ENCODE peak calls at places on chromosome 19, in six cellular contexts. H is AG04449, O is Caco-2, G is astrocyte of the cerebellum, Y is cardiac fibroblast, S is A549. D is an unnamed sample.

GRCh38 chr19:55536951-55537740 is at the start of gene SBK2:
- DNase-seq in H (no peak), O (no peak), G (no peak), Y (no peak), S (peak), D (no peak)

GRCh38 chr19:13118424-13119193 is 545 bp downstream of the NACC1 start:
- DNase-seq in H (no peak), O (peak), G (no peak), Y (no peak), S (peak), D (no peak)

GRCh38 chr19:15300533-15301194 is 31.7 kb downstream of the BRD4 start:
- DNase-seq in H (no peak), O (no peak), G (no peak), Y (peak), S (peak), D (peak)

GRCh38 chr19:40413291-40413994 is at the start of gene PRX:
- DNase-seq in H (no peak), O (no peak), G (no peak), Y (no peak), S (no peak), D (no peak)

GRCh38 chr19:40466219-40467006 is at the start of gene SPTBN4:
- DNase-seq in H (no peak), O (no peak), G (no peak), Y (no peak), S (no peak), D (no peak)

GRCh38 chr19:5293607-5294089 is 47.0 kb downstream of the PTPRS start:
- DNase-seq in H (no peak), O (no peak), G (no peak), Y (peak), S (no peak), D (no peak)

GRCh38 chr19:6828306-6828697 is 55.8 kb downstream of the VAV1 start:
- DNase-seq in H (no peak), O (no peak), G (no peak), Y (peak), S (peak), D (no peak)

GRCh38 chr19:4811328-4812131 is 20.0 kb downstream of the TICAM1 start:
- DNase-seq in H (no peak), O (peak), G (no peak), Y (peak), S (peak), D (no peak)

GRCh38 chr19:9871626-9872338 is 36.7 kb downstream of the PIN1 start:
- DNase-seq in H (no peak), O (peak), G (no peak), Y (no peak), S (no peak), D (no peak)

GRCh38 chr19:16496613-16496983 is 404 bp downstream of the C19orf44 start:
- DNase-seq in H (no peak), O (no peak), G (no peak), Y (peak), S (no peak), D (no peak)

GRCh38 chr19:13797058-13797440 is 1.8 kb downstream of the ZSWIM4 start:
- DNase-seq in H (no peak), O (no peak), G (no peak), Y (no peak), S (no peak), D (no peak)

GRCh38 chr19:55472463-55472862 is 4.0 kb upstream of the ZNF628 start:
- DNase-seq in H (no peak), O (no peak), G (no peak), Y (peak), S (peak), D (no peak)

GRCh38 chr19:28710278-28710677 is 502.7 kb downstream of the UQCRFS1 start:
- DNase-seq in H (peak), O (peak), G (peak), Y (peak), S (peak), D (peak)

GRCh38 chr19:3721131-3721899 is 13.1 kb downstream of the TJP3 start:
- DNase-seq in H (no peak), O (peak), G (peak), Y (peak), S (peak), D (peak)

GRCh38 chr19:3114018-3114726 is 20.0 kb downstream of the GNA11 start:
- DNase-seq in H (no peak), O (no peak), G (no peak), Y (no peak), S (no peak), D (no peak)

GRCh38 chr19:5612891-5613290 is 9.7 kb downstream of the SAFB2 start:
- DNase-seq in H (no peak), O (no peak), G (no peak), Y (no peak), S (no peak), D (no peak)

GRCh38 chr19:38634757-38635482 is 12.5 kb upstream of the ACTN4 start:
- DNase-seq in H (no peak), O (peak), G (no peak), Y (peak), S (peak), D (no peak)

GRCh38 chr19:3855321-3855720 is 13.5 kb downstream of the ZFR2 start:
- DNase-seq in H (no peak), O (peak), G (no peak), Y (no peak), S (peak), D (no peak)

GRCh38 chr19:51211833-51212232 is 13.0 kb upstream of the CD33 start:
- DNase-seq in H (no peak), O (no peak), G (no peak), Y (no peak), S (no peak), D (no peak)

GRCh38 chr19:4990306-4990705 is 21.4 kb downstream of the KDM4B start:
- DNase-seq in H (no peak), O (no peak), G (no peak), Y (no peak), S (no peak), D (no peak)

GRCh38 chr19:48341006-48341405 is 15.7 kb downstream of the EMP3 start:
- DNase-seq in H (no peak), O (no peak), G (no peak), Y (peak), S (no peak), D (no peak)

GRCh38 chr19:5691205-5691929 is 1.3 kb downstream of the RPL36 start:
- DNase-seq in H (no peak), O (no peak), G (no peak), Y (peak), S (peak), D (no peak)

GRCh38 chr19:2922987-2923386 is 21.8 kb downstream of the ZNF77 start:
- DNase-seq in H (no peak), O (peak), G (no peak), Y (no peak), S (no peak), D (no peak)

GRCh38 chr19:41811036-41811435 is 14.6 kb downstream of the CEACAM3 start:
- DNase-seq in H (no peak), O (no peak), G (no peak), Y (no peak), S (no peak), D (no peak)

GRCh38 chr19:42203700-42204099 is 13.8 kb downstream of the DEDD2 start:
- DNase-seq in H (no peak), O (no peak), G (no peak), Y (no peak), S (no peak), D (no peak)

GRCh38 chr19:3857449-3858003 is 11.3 kb downstream of the ZFR2 start:
- DNase-seq in H (no peak), O (no peak), G (no peak), Y (no peak), S (no peak), D (no peak)

GRCh38 chr19:4584670-4585460 is 25.4 kb upstream of the SEMA6B start:
- DNase-seq in H (no peak), O (no peak), G (no peak), Y (no peak), S (no peak), D (no peak)

GRCh38 chr19:9883231-9883758 is 48.2 kb downstream of the PIN1 start:
- DNase-seq in H (no peak), O (no peak), G (no peak), Y (no peak), S (no peak), D (no peak)

GRCh38 chr19:5369304-5369703 is 28.7 kb upstream of the PTPRS start:
- DNase-seq in H (no peak), O (no peak), G (no peak), Y (no peak), S (no peak), D (no peak)

GRCh38 chr19:21848706-21849105 is 12.7 kb upstream of the ZNF43 start:
- DNase-seq in H (no peak), O (no peak), G (no peak), Y (no peak), S (peak), D (no peak)
- H3K4me3 ChIP-seq in H (no peak), O (no peak), G (no peak), Y (no peak), S (no peak), D (no peak)

GRCh38 chr19:29845576-29846176 is 33.9 kb downstream of the CCNE1 start:
- DNase-seq in H (no peak), O (peak), G (no peak), Y (peak), S (peak), D (no peak)

GRCh38 chr19:29843180-29844051 is 31.6 kb downstream of the CCNE1 start:
- DNase-seq in H (no peak), O (no peak), G (no peak), Y (no peak), S (no peak), D (no peak)

GRCh38 chr19:29841559-29842367 is 30.0 kb downstream of the CCNE1 start:
- DNase-seq in H (no peak), O (peak), G (no peak), Y (peak), S (peak), D (no peak)

GRCh38 chr19:29842471-29843179 is 30.8 kb downstream of the CCNE1 start:
- DNase-seq in H (no peak), O (no peak), G (no peak), Y (no peak), S (no peak), D (no peak)

GRCh38 chr19:29844891-29845575 is 33.2 kb downstream of the CCNE1 start:
- DNase-seq in H (peak), O (peak), G (peak), Y (peak), S (peak), D (peak)
- TF ChIP-seq CTCF in H (no peak), O (peak), G (no peak), Y (no peak), S (no peak), D (no peak)

GRCh38 chr19:17687857-17688784 is at the start of gene UNC13A:
- DNase-seq in H (no peak), O (peak), G (no peak), Y (peak), S (peak), D (no peak)
- H3K4me3 ChIP-seq in H (no peak), O (peak), G (peak), Y (no peak), S (peak), D (peak)

GRCh38 chr19:44592451-44592890 is 20.9 kb upstream of the IGSF23 start:
- DNase-seq in H (no peak), O (peak), G (no peak), Y (no peak), S (peak), D (no peak)

GRCh38 chr19:44590245-44591059 is 22.9 kb upstream of the IGSF23 start:
- DNase-seq in H (no peak), O (peak), G (no peak), Y (no peak), S (no peak), D (no peak)

GRCh38 chr19:44588753-44589112 is 24.6 kb upstream of the IGSF23 start:
- DNase-seq in H (no peak), O (no peak), G (no peak), Y (no peak), S (no peak), D (no peak)

GRCh38 chr19:44585371-44586141 is 27.8 kb upstream of the IGSF23 start:
- DNase-seq in H (no peak), O (no peak), G (no peak), Y (peak), S (peak), D (peak)

DNA sequence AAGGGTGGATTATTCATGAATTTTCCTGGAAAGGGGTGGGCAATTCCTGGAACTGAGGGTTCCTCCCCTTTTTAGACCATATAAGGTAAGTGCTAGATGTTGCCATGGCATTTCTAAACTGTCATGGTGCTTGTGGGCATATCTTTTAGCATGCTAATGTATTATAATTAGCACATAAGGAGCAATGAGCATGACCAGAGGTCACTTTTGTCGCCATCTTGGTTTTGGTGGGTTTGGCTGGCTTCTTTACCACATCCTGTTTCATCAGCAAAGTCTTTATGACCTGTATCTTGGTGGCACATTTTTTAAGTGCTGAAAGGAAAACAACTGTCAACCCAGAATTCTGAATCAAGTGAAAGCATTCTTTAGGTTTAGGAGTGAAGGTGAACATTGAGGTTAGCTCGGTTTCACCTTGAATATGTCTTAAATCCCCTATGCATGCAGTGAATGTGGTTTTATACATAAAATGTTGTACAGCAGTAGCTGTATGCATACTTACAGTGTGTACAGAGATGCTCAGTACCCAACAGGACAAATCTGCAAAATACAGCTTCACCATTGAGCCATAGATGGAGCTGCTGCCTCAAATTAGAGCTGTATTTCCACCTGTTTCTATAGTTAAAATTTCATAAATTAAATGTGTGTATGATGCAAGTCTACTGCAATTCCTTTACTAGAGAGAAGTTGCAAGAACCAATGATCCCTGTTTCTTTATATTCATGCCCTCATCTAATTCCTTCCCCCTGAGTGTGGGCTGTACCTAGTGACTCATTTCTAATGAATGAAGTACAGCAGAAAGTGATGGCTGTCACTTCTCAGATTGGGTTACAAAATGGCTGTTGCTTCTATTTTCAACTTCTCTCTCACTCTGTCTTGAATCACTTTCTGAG is 25.3 kb upstream of the IGSF23 start:
- DNase-seq in H (peak), O (peak), G (peak), Y (peak), S (peak), D (peak)
- TF ChIP-seq CTCF in H (peak), O (no peak), G (peak), Y (peak), S (peak), D (peak)

GRCh38 chr19:1507192-1507660 is 5.6 kb downstream of the ADAMTSL5 start:
- DNase-seq in H (no peak), O (no peak), G (no peak), Y (no peak), S (no peak), D (no peak)
- H3K4me3 ChIP-seq in H (peak), O (no peak), G (no peak), Y (no peak), S (peak), D (no peak)

GRCh38 chr19:49666120-49666444 is 349 bp downstream of the BCL2L12 start:
- DNase-seq in H (no peak), O (no peak), G (no peak), Y (no peak), S (peak), D (no peak)
- TF ChIP-seq CTCF in H (no peak), O (no peak), G (no peak), Y (no peak), S (no peak), D (peak)

DNA sequence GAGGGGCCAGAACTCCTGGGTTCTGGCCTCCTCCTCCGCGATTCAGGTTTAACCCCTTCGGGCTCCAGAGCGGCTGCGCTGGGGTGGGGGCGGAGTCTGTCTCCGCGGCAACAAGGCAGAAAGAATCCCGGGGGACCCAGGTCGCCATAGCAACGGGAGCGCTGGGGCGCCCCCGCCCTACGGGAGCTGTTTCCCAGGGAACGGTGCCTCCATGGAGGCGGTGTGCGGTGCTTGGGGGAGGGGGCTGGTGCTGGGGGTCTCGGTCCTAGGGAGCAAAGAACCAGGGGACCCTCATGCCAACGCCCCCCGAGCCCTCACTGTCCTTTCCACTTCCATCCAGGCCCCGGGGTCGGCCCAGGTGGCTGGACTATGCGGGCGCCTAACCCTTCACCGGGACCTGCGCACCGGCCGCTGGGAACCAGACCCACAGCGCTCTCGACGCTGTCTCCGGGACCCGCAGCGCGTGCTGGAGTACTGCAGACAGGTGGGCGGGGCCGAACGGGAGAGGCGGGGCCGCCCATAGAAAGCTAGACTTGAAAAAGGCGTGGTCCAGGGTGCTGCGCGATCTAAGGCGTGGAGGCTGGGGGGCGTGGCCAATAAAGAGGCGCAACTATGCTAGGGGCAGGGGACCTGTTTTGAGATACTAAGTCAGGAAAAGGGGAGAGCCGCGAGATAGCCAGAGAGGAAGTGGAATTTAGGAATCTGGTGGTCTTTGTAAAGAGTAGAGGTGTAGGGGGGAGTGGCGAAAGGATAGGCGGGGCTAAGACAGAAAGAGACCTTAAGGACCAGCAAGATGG is 1.2 kb downstream of the APLP1 start:
- DNase-seq in H (no peak), O (peak), G (peak), Y (peak), S (peak), D (no peak)
- H3K4me3 ChIP-seq in H (peak), O (peak), G (peak), Y (no peak), S (peak), D (no peak)

DNA sequence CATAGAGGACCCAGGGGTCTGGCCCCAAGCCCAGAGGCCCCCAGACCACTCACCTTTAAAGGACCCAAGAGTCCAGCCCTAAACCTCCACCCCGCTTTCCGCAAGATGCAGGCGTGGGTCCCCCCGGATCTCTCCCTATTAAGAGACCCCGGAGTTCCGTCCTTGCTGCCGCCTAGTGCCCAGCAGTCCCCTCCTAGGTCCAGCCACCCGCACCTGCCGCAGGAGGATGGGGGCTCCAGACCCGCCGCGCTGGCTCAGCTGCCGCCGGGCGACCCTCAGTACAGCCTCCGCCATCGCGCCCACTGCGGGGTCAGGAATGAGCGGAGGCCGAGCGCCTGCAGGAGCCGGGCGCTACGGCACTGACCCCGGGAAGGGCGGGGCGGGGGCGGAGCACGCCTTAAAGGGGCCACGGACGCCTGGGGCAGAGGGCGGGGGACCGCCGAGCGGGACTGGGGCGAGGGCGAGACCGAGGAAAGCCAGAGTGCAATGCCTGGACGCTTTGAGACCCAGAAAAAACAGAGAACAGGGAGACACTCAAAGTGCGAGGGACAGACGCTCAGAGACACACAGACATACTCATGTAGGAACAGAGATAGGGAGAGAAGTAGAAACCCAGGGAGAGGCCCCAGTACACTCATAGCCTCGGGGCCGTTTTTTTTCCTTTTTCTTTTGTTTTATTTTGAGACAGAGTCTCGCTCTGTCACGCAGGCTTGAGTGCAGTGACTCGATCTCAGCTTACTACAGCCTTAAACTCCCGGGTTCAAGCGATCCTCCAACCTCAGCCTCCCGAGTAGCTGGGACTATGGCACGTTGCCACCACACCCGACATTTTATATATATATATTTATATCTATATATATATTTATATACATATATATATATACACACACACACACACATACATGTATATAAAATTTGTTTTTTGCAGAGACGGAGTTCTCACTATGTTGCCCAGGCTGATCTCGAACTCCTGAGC is at the start of gene ETHE1:
- DNase-seq in H (no peak), O (peak), G (no peak), Y (peak), S (peak), D (no peak)
- TF ChIP-seq CTCF in H (no peak), O (no peak), G (no peak), Y (no peak), S (no peak), D (no peak)

GRCh38 chr19:52335768-52336116 is 301 bp upstream of the ZNF610 start:
- DNase-seq in H (no peak), O (no peak), G (no peak), Y (no peak), S (no peak), D (no peak)
- H3K4me3 ChIP-seq in H (peak), O (peak), G (peak), Y (peak), S (no peak), D (peak)

D was measured in AG09309.